ENCODE peak calls at places on chromosomes 4 and X, in ten cellular contexts. C, T, F, S, E, B, W, P, J and H are unnamed samples.

GRCh38 chrX:45710081-45710801 is 509.6 kb upstream of the DIPK2B start:
- DNase-seq in C (peak; percentile 76), T (peak; percentile 96), F (no peak), S (no peak), E (peak; percentile 5), B (no peak), W (no peak), P (no peak), J (no peak), H (no peak)

GRCh38 chr4:183987529-183987946 is 82.4 kb downstream of the STOX2 start:
- DNase-seq in C (peak; percentile 21), T (peak; percentile 91), F (peak; percentile 74), S (peak; percentile 92), E (peak; percentile 26), B (peak; percentile 88), W (peak; percentile 75), P (peak; percentile 79), J (peak; percentile 73), H (peak; percentile 49)

GRCh38 chr4:38132843-38133662 is 172.9 kb downstream of the PTTG2 start:
- DNase-seq in C (no peak), T (no peak), F (no peak), S (no peak), E (no peak), B (no peak), W (peak; percentile 32), P (no peak), J (no peak), H (peak; percentile 81)

GRCh38 chr4:41692717-41693345 is 55.7 kb downstream of the PHOX2B start:
- DNase-seq in C (peak; percentile 58), T (peak; percentile 59), F (peak; percentile 56), S (peak; percentile 63), E (peak; percentile 28), B (peak; percentile 28), W (no peak), P (no peak), J (peak; percentile 76), H (peak; percentile 62)

GRCh38 chr4:48905363-48906015 is 1.1 kb downstream of the OCIAD2 start:
- DNase-seq in C (peak; percentile 41), T (peak; percentile 61), F (peak; percentile 31), S (no peak), E (peak; percentile 54), B (no peak), W (no peak), P (peak; percentile 34), J (no peak), H (peak; percentile 52)

GRCh38 chr4:88623097-88623496 is 30.8 kb downstream of the HERC3 start:
- DNase-seq in C (no peak), T (peak; percentile 86), F (no peak), S (no peak), E (peak; percentile 48), B (no peak), W (no peak), P (no peak), J (no peak), H (no peak)

GRCh38 chr4:136562842-136563241 is 969.5 kb downstream of the PCDH18 start:
- DNase-seq in C (no peak), T (peak; percentile 51), F (no peak), S (no peak), E (no peak), B (no peak), W (no peak), P (no peak), J (no peak), H (no peak)

GRCh38 chrX:53398216-53398615 is 24.2 kb downstream of the SMC1A start:
- DNase-seq in C (no peak), T (no peak), F (no peak), S (no peak), E (no peak), B (no peak), W (no peak), P (no peak), J (no peak), H (no peak)

GRCh38 chrX:40189018-40189417 is 91.3 kb upstream of the BCOR start:
- DNase-seq in C (no peak), T (no peak), F (no peak), S (no peak), E (no peak), B (no peak), W (no peak), P (no peak), J (no peak), H (no peak)

GRCh38 chr4:68962868-68963267 is 11.3 kb upstream of the UGT2A3 start:
- DNase-seq in C (no peak), T (no peak), F (no peak), S (no peak), E (no peak), B (no peak), W (no peak), P (no peak), J (no peak), H (no peak)

GRCh38 chr4:84232311-84233095 is 266.6 kb downstream of the NKX6-1 start:
- DNase-seq in C (no peak), T (no peak), F (no peak), S (no peak), E (no peak), B (no peak), W (no peak), P (no peak), J (no peak), H (no peak)

GRCh38 chrX:104098919-104099318 is 13.4 kb upstream of the ZCCHC18 start:
- DNase-seq in C (no peak), T (no peak), F (no peak), S (no peak), E (no peak), B (no peak), W (no peak), P (no peak), J (no peak), H (no peak)

DNA sequence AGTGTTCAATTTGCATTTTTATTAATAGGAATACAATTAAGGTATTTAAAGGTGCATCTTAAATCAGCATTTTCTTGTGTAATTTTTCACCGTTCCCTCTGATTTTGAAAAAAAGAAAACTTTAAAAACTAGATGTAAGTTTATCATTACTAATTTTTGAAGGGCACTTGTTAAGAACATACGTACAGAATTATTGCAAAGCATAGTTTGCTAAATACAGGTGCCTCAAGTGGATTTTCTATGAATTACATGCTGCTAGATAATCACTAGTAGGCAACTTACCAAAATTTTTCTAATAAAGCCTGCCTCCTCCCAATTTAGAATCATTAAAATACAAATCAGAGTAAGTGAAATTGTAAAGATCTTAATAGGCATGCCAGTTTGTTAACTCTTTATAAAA is 8.5 kb downstream of the CNKSR2 start:
- DNase-seq in C (no peak), T (no peak), F (no peak), S (no peak), E (peak; percentile 14), B (no peak), W (no peak), P (no peak), J (no peak), H (no peak)
- TF ChIP-seq CTCF in C (no peak), T (no peak), F (no peak), S (no peak), E (no peak), B (peak; percentile 24), W (peak; percentile 30), P (no peak), J (peak; percentile 39), H (peak; percentile 33)

DNA sequence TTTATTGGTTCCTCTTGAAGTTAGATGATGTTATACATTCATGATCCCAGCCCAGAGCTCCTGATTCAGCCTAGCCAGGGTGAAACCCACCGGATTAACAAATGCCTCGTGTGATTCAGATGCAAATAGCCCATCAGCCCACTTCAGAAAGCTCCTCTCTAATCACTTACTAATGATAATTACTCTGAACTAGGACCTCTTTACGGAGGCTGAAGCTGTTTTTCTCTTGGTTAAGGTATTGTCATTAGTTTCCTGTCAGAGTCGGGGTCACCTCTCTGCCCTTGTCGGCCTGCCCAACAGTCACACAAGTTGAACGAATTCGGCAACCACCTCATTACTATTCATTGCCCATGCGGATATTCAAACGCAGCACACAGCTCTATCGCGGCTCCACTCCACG is 36.6 kb downstream of the ZFP42 start:
- DNase-seq in C (no peak), T (no peak), F (no peak), S (no peak), E (no peak), B (no peak), W (no peak), P (no peak), J (no peak), H (no peak)
- H3K4me3 ChIP-seq in C (no peak overlapping the region), T (no peak overlapping the region), F (no peak overlapping the region), S (no peak overlapping the region), E (no peak overlapping the region), B (no peak overlapping the region), W (no peak overlapping the region), P (no peak overlapping the region), J (no peak overlapping the region), H (no peak overlapping the region)

GRCh38 chrX:866441-866990 is 235.9 kb downstream of the SHOX start:
- DNase-seq in C (no peak), T (no peak), F (no peak), S (no peak), E (no peak), B (no peak), W (no peak), P (no peak), J (no peak), H (no peak)

GRCh38 chrX:868248-868647 is 237.7 kb downstream of the SHOX start:
- DNase-seq in C (no peak), T (no peak), F (no peak), S (no peak), E (no peak), B (no peak), W (no peak), P (no peak), J (no peak), H (no peak)

GRCh38 chrX:873016-873415 is 242.4 kb downstream of the SHOX start:
- DNase-seq in C (no peak), T (no peak), F (no peak), S (no peak), E (no peak), B (no peak), W (no peak), P (no peak), J (no peak), H (no peak)

GRCh38 chrX:874061-874460 is 243.5 kb downstream of the SHOX start:
- DNase-seq in C (no peak), T (no peak), F (no peak), S (no peak), E (no peak), B (no peak), W (no peak), P (no peak), J (no peak), H (no peak)

GRCh38 chrX:872090-872489 is 241.5 kb downstream of the SHOX start:
- DNase-seq in C (no peak), T (no peak), F (no peak), S (no peak), E (no peak), B (no peak), W (no peak), P (no peak), J (no peak), H (no peak)
- TF ChIP-seq POLR2A in C (no peak), T (no peak), F (no peak), S (no peak), E (no peak), B (no peak), W (no peak), P (no peak), J (no peak), H (no peak)

DNA sequence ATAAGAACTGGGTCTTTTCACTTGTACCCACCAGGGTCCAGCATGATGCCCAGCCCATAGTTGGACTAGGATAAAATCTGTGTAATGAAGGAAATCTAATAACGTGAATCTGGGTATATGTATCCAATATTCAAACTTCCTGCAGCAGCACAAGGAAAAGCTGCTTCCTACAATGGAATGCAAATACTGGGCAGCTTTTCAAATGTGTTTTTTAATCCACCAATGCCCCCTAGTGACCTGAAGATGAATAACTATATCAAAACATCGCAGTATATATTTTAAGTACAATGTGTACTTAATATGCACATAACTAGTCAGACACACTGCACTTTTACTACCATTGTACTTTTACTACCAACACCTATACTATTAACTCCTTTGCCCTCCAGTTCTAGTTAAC is 5.3 kb downstream of the APOO start:
- DNase-seq in C (peak; percentile 83), T (peak; percentile 73), F (no peak), S (no peak), E (no peak), B (no peak), W (no peak), P (no peak), J (no peak), H (no peak)
- TF ChIP-seq CTCF in C (peak; percentile 23), T (peak; percentile 66), F (peak; percentile 30), S (peak; percentile 28), E (peak; percentile 59), B (peak; percentile 54), W (peak; percentile 60), P (peak; percentile 60), J (no peak), H (peak; percentile 34)